ENCODE peak calls at places on chromosomes 11 and 22, in four cellular contexts. S is thoracic aorta, B is Panc1, L is esophagus muscularis mucosa. G is an unnamed sample.

GRCh38 chr11:107275632-107276031 is 182.0 kb downstream of the CWF19L2 start:
- DNase-seq in S (no peak), B (no peak), L (no peak), G (no peak)

GRCh38 chr11:44445500-44446340 is 119.7 kb upstream of the CD82 start:
- DNase-seq in S (no peak), B (no peak), L (no peak), G (no peak)

GRCh38 chr22:37032535-37033460 is 13.3 kb downstream of the MPST start:
- DNase-seq in S (no peak), B (no peak), L (no peak), G (no peak)

GRCh38 chr11:60764879-60765278 is 8.2 kb downstream of the MS4A15 start:
- DNase-seq in S (no peak), B (no peak), L (no peak), G (no peak)

GRCh38 chr11:127345819-127346459 is 345.4 kb upstream of the KIRREL3 start:
- DNase-seq in S (no peak), B (peak), L (no peak), G (peak)

GRCh38 chr11:123760894-123761293 is 6.6 kb upstream of the OR6X1 start:
- DNase-seq in S (no peak), B (no peak), L (no peak), G (no peak)

GRCh38 chr22:35037089-35037488 is 28.9 kb upstream of the ISX start:
- DNase-seq in S (no peak), B (no peak), L (no peak), G (peak)

GRCh38 chr11:18253222-18253621 is 4.8 kb upstream of the SAA2 start:
- DNase-seq in S (no peak), B (no peak), L (no peak), G (no peak)

GRCh38 chr22:49976439-49977175 is 16.0 kb downstream of the PIM3 start:
- DNase-seq in S (peak), B (no peak), L (no peak), G (no peak)

GRCh38 chr11:96015911-96016565 is 92.1 kb upstream of the MTMR2 start:
- DNase-seq in S (no peak), B (no peak), L (no peak), G (peak)

GRCh38 chr22:44620129-44620840 is 81.7 kb upstream of the PRR5 start:
- DNase-seq in S (peak), B (no peak), L (no peak), G (peak)

GRCh38 chr11:113446938-113447337 is 28.3 kb downstream of the DRD2 start:
- DNase-seq in S (no peak), B (no peak), L (no peak), G (peak)

GRCh38 chr11:13462311-13462927 is 603 bp downstream of the BTBD10 start:
- DNase-seq in S (peak), B (no peak), L (no peak), G (peak)

GRCh38 chr11:108873938-108874337 is 209.1 kb downstream of the DDX10 start:
- DNase-seq in S (no peak), B (no peak), L (no peak), G (no peak)

GRCh38 chr11:57513911-57514537 is 1.5 kb downstream of the SLC43A1 start:
- DNase-seq in S (no peak), B (no peak), L (no peak), G (no peak)

GRCh38 chr11:16154715-16155396 is 201.5 kb downstream of the SOX6 start:
- DNase-seq in S (no peak), B (no peak), L (no peak), G (no peak)

GRCh38 chr11:16148301-16148787 is 208.0 kb downstream of the SOX6 start:
- DNase-seq in S (no peak), B (no peak), L (no peak), G (no peak)

GRCh38 chr11:16153951-16154350 is 202.4 kb downstream of the SOX6 start:
- DNase-seq in S (no peak), B (no peak), L (no peak), G (no peak)

GRCh38 chr11:16155448-16155847 is 200.9 kb downstream of the SOX6 start:
- DNase-seq in S (no peak), B (no peak), L (no peak), G (no peak)

GRCh38 chr11:16151138-16151537 is 205.2 kb downstream of the SOX6 start:
- DNase-seq in S (no peak), B (no peak), L (no peak), G (no peak)
- H3K27ac ChIP-seq in S (no peak), B (no peak), L (no peak), G (no peak)

GRCh38 chr11:82989628-82990404 is 81.9 kb downstream of the RAB30 start:
- DNase-seq in S (no peak), B (no peak), L (no peak), G (no peak)
- H3K27ac ChIP-seq in S (no peak), B (no peak), L (no peak), G (peak)

GRCh38 chr22:27988704-27989103 is 69.6 kb upstream of the PITPNB start:
- DNase-seq in S (no peak), B (no peak), L (no peak), G (no peak)

GRCh38 chr22:27986459-27986858 is 67.4 kb upstream of the PITPNB start:
- DNase-seq in S (no peak), B (no peak), L (no peak), G (no peak)

GRCh38 chr22:27985323-27986275 is 66.5 kb upstream of the PITPNB start:
- DNase-seq in S (no peak), B (no peak), L (no peak), G (no peak)

GRCh38 chr22:27986937-27987336 is 67.9 kb upstream of the PITPNB start:
- DNase-seq in S (no peak), B (no peak), L (no peak), G (no peak)

GRCh38 chr22:27987557-27987956 is 68.5 kb upstream of the PITPNB start:
- DNase-seq in S (no peak), B (no peak), L (no peak), G (no peak)
- H3K27ac ChIP-seq in S (no peak), B (no peak), L (no peak), G (no peak)

GRCh38 chr11:120925944-120926343 is 98.0 kb upstream of the TBCEL start:
- DNase-seq in S (no peak), B (no peak), L (no peak), G (no peak)
- H3K27ac ChIP-seq in S (no peak), B (no peak), L (no peak), G (no peak)

GRCh38 chr22:38222797-38223119 is 21.0 kb downstream of the MAFF start:
- DNase-seq in S (no peak), B (no peak), L (no peak), G (no peak)
- H3K27ac ChIP-seq in S (peak), B (no peak), L (peak), G (no peak)

DNA sequence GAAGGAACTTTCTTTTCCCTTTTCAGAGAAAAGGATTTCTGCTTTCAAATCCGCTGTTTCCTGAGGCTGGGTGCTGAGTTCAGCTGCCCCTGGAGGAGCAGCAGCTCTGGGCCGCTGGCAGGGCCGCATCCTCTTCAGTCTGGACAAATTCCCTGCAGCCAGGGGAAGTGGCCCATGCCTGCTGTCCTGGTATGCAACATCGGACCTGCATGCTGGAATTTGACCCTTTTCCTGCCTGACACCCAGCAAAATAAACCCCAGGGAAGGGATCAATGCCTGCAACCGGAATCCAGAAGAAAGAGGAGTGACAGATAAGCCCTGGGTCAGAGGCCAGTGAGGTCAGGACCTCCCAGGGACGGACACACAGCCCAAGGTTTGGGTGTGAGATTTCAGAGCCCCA is 54.1 kb upstream of the LINC01488 start:
- DNase-seq in S (no peak), B (no peak), L (no peak), G (no peak)
- H3K27ac ChIP-seq in S (no peak), B (no peak), L (no peak), G (no peak)

GRCh38 chr11:86484795-86485166 is 110.1 kb downstream of the CCDC81 start:
- DNase-seq in S (no peak), B (no peak), L (no peak), G (no peak)

GRCh38 chr11:86482684-86483083 is 108.0 kb downstream of the CCDC81 start:
- DNase-seq in S (no peak), B (no peak), L (no peak), G (no peak)

GRCh38 chr11:86483591-86484163 is 109.0 kb downstream of the CCDC81 start:
- DNase-seq in S (no peak), B (no peak), L (no peak), G (no peak)

GRCh38 chr11:86486261-86487030 is 111.8 kb downstream of the CCDC81 start:
- DNase-seq in S (no peak), B (no peak), L (no peak), G (no peak)

DNA sequence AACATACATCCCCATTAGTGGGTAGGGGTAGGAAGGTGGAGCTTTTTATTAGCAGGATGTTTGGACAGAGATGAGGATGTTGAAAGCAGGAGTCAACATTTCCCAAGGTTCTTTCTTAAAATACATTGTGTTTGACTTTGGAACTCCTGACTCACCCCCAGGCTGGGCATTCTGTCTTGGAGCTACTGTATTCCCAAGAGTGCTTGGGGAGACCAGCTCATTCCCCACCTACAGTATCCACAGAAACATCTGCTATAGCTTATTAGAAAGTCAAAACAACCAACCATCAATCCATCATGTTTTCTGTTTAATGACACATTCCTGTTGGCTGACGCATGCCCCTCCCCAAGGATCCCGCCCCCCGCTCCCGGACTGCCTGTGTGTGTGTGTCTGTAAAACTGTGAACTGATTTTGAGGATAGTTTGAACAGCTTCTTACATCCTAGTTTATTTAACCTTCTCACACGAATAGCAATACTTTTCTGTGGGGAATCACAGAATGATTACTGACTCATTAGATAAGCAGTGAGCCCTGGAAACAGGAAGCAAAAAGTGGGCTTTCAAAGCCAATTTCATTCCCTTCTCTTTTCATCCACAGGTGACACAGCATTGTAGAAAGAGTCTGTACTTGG is 109.6 kb downstream of the CCDC81 start:
- DNase-seq in S (peak), B (peak), L (no peak), G (no peak)
- H3K27ac ChIP-seq in S (peak), B (peak), L (peak), G (no peak)

GRCh38 chr11:76074178-76075112 is 131.9 kb downstream of the WNT11 start:
- DNase-seq in S (no peak), B (no peak), L (no peak), G (no peak)
- H3K27ac ChIP-seq in S (no peak), B (no peak), L (peak), G (no peak)

G was measured in WERI-Rb-1.